ENCODE peak calls at places on chromosomes 13 and 19, in seven cellular contexts. Q is sigmoid colon, W is HEK293T, P is fibroblast of pulmonary artery, X is lower leg skin, T is fibroblast of the aortic adventitia, R is psoas muscle. N is an unnamed sample.

GRCh38 chr13:37686501-37686900 is 87.9 kb upstream of the POSTN start:
- DNase-seq in Q (no peak), W (no peak), P (no peak), X (no peak), T (no peak), R (no peak), N (no peak)

GRCh38 chr13:81990652-81991051 is 1649.7 kb upstream of the SPRY2 start:
- DNase-seq in Q (no peak), W (no peak), P (no peak), X (no peak), T (no peak), R (no peak), N (no peak)

GRCh38 chr19:30079200-30079599 is 137.2 kb downstream of the URI1 start:
- DNase-seq in Q (peak), W (no peak), P (no peak), X (no peak), T (no peak), R (no peak), N (no peak)

GRCh38 chr19:43310221-43310620 is 40.9 kb upstream of the PSG9 start:
- DNase-seq in Q (no peak), W (no peak), P (no peak), X (no peak), T (no peak), R (no peak), N (no peak)

GRCh38 chr13:42525035-42525504 is 48.9 kb upstream of the TNFSF11 start:
- DNase-seq in Q (no peak), W (no peak), P (peak), X (no peak), T (peak), R (no peak), N (no peak)

GRCh38 chr19:48121909-48122371 is 11.3 kb upstream of the PLA2G4C start:
- DNase-seq in Q (no peak), W (no peak), P (peak), X (peak), T (no peak), R (no peak), N (no peak)

GRCh38 chr13:98239156-98240076 is 62.3 kb upstream of the RNF113B start:
- DNase-seq in Q (no peak), W (no peak), P (no peak), X (no peak), T (no peak), R (no peak), N (no peak)

GRCh38 chr19:9406798-9407352 is 28.5 kb downstream of the ZNF266 start:
- DNase-seq in Q (peak), W (peak), P (peak), X (no peak), T (peak), R (peak), N (no peak)

GRCh38 chr19:4638330-4638729 is 986 bp upstream of the TNFAIP8L1 start:
- DNase-seq in Q (no peak), W (no peak), P (no peak), X (no peak), T (no peak), R (peak), N (no peak)

GRCh38 chr19:6138511-6138910 is 3.0 kb downstream of the ACSBG2 start:
- DNase-seq in Q (no peak), W (no peak), P (no peak), X (no peak), T (no peak), R (no peak), N (no peak)

GRCh38 chr13:113623491-113624234 is 34.3 kb downstream of the ATP4B start:
- DNase-seq in Q (peak), W (no peak), P (peak), X (no peak), T (no peak), R (no peak), N (no peak)

GRCh38 chr13:95553614-95554385 is 1.3 kb downstream of the CLDN10 start:
- DNase-seq in Q (no peak), W (no peak), P (no peak), X (no peak), T (no peak), R (no peak), N (no peak)

GRCh38 chr19:15251010-15251748 is 18.9 kb upstream of the EPHX3 start:
- DNase-seq in Q (no peak), W (no peak), P (peak), X (no peak), T (peak), R (peak), N (no peak)

GRCh38 chr19:47305309-47305751 is 4.3 kb upstream of the C5AR1 start:
- DNase-seq in Q (peak), W (peak), P (peak), X (peak), T (peak), R (peak), N (peak)

GRCh38 chr13:99004931-99005330 is 27.1 kb upstream of the DOCK9 start:
- DNase-seq in Q (no peak), W (no peak), P (no peak), X (no peak), T (no peak), R (no peak), N (no peak)

GRCh38 chr13:33229446-33230177 is 55.9 kb downstream of the STARD13 start:
- DNase-seq in Q (no peak), W (no peak), P (no peak), X (no peak), T (no peak), R (no peak), N (peak)

GRCh38 chr19:38073806-38074685 is 150.0 kb downstream of the DPF1 start:
- DNase-seq in Q (no peak), W (no peak), P (no peak), X (no peak), T (no peak), R (no peak), N (peak)